ENCODE peak calls at places on chromosomes 6 and 20, in four cellular contexts. Z is left ventricle myocardium inferior, R is adipocyte, H is heart left ventricle. B is an unnamed sample.

GRCh38 chr6:100346828-100347227 is 117.9 kb downstream of the SIM1 start:
- DNase-seq in Z (no peak), R (peak; percentile 73), H (no peak), B (no peak)

GRCh38 chr6:43878127-43878634 is 108.2 kb downstream of the VEGFA start:
- DNase-seq in Z (no peak), R (no peak), H (no peak), B (no peak)

GRCh38 chr6:149075616-149076354 is 241.7 kb upstream of the TAB2 start:
- DNase-seq in Z (no peak), R (peak; percentile 60), H (no peak), B (no peak)

GRCh38 chr6:35054743-35055130 is 86.4 kb downstream of the TCP11 start:
- DNase-seq in Z (no peak), R (no peak), H (peak; percentile 4), B (no peak)

GRCh38 chr6:33683051-33683571 is 28.4 kb downstream of the UQCC2 start:
- DNase-seq in Z (no peak), R (no peak), H (no peak), B (no peak)

GRCh38 chr20:61818746-61819483 is 246.8 kb downstream of the TAF4 start:
- DNase-seq in Z (no peak), R (no peak), H (peak; percentile 11), B (no peak)

GRCh38 chr6:162363757-162364156 is 363.8 kb downstream of the PRKN start:
- DNase-seq in Z (no peak), R (no peak), H (no peak), B (peak; percentile 12)

GRCh38 chr6:82567621-82568020 is 204.0 kb downstream of the TPBG start:
- DNase-seq in Z (no peak), R (no peak), H (no peak), B (no peak)

GRCh38 chr6:114989279-114989964 is 646.6 kb upstream of the HS3ST5 start:
- DNase-seq in Z (no peak), R (no peak), H (no peak), B (no peak)

GRCh38 chr6:104705095-104705707 is 154.5 kb downstream of the HACE1 start:
- DNase-seq in Z (peak; percentile 22), R (no peak), H (peak; percentile 31), B (no peak)

GRCh38 chr6:111985202-111985731 is 68.6 kb upstream of the CCN6 start:
- DNase-seq in Z (no peak), R (peak; percentile 63), H (no peak), B (peak; percentile 96)

GRCh38 chr6:164042212-164042611 is 627.7 kb downstream of the QKI start:
- DNase-seq in Z (no peak), R (no peak), H (no peak), B (no peak)

GRCh38 chr6:14665827-14666724 is 548.5 kb downstream of the CD83 start:
- DNase-seq in Z (no peak), R (peak; percentile 70), H (no peak), B (no peak)

GRCh38 chr6:113903666-113904330 is 46.7 kb downstream of the MARCKS start:
- DNase-seq in Z (peak; percentile 46), R (no peak), H (peak; percentile 58), B (no peak)

GRCh38 chr6:49634811-49635159 is 1.9 kb downstream of the RHAG start:
- DNase-seq in Z (no peak), R (no peak), H (no peak), B (no peak)

GRCh38 chr6:49636368-49637332 is at the start of gene RHAG:
- DNase-seq in Z (no peak), R (no peak), H (no peak), B (no peak)

GRCh38 chr6:49632712-49633111 is 3.9 kb downstream of the RHAG start:
- DNase-seq in Z (no peak), R (no peak), H (no peak), B (no peak)

GRCh38 chr6:49637333-49637698 is 677 bp upstream of the RHAG start:
- DNase-seq in Z (no peak), R (no peak), H (no peak), B (no peak)

DNA sequence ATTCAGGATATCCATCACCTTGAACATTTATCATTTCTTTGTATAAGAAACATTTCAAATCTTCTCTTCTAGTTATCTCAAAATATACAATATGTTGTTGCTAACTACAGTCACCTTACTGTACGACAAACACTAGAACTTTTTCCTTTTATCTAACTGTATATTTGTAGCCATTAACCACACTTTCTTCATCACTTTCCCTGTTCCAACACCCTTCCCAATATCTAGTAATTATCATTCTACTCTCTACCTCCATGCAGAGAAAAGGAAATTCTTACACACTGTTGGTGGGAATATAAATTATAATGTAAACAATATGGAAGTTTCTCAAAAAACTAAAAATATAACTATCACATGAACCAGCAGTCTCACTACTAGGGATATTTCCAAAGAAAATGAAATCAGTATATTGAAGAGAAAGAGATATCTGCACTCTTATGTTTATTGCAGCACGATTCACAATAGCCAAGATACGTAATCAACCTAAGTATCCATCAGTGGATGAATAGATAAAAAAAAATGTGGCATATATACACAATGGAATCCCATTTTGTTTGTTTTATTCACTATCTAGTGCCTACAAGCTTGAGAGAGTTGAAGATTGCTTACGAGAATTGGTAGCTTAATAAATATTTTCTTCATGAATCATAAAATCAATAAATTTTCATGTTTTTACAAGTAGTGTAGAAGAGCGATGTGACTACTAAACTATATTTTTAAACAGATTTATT is 2.4 kb downstream of the RHAG start:
- DNase-seq in Z (no peak), R (no peak), H (no peak), B (no peak)
- H3K27me3 ChIP-seq in Z (peaks cover 7% of the 10 kb centered on the region), R (peaks cover 35% of the 10 kb centered on the region), H (no peaks in the 10 kb centered on the region), B (no peaks in the 10 kb centered on the region)

GRCh38 chr6:144767066-144767465 is 481.9 kb downstream of the UTRN start:
- DNase-seq in Z (no peak), R (no peak), H (no peak), B (no peak)
- H3K27me3 ChIP-seq in Z (no peaks in the 10 kb centered on the region), R (no peaks in the 10 kb centered on the region), H (no peaks in the 10 kb centered on the region), B (no peaks in the 10 kb centered on the region)

GRCh38 chr6:169745405-169745804 is 6.0 kb downstream of the DYNLT2 start:
- DNase-seq in Z (no peak), R (no peak), H (no peak), B (no peak)
- H3K27me3 ChIP-seq in Z (no peaks in the 10 kb centered on the region), R (no peaks in the 10 kb centered on the region), H (no peaks in the 10 kb centered on the region), B (no peaks in the 10 kb centered on the region)

DNA sequence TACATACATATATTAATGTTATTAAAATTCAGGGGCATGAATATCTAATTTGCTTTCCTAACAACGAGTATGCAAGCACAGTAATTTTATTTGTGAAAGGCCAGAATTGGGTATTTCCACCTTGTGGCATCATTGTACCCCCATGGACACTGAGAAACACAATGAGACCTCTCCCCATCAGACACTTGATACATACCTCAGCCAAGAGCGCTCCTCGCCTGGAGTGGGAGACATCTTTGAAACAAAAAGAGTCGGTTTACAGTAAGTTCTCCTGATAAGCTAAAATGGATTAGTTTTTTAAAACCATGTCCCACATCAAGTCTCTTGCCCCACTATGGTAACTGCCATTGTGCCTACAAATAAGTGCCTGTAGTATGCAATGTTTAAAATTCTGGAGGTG is 2.1 kb downstream of the CNR1 start:
- DNase-seq in Z (no peak), R (no peak), H (no peak), B (no peak)
- H3K27me3 ChIP-seq in Z (peaks cover 95% of the 10 kb centered on the region), R (peaks cover 44% of the 10 kb centered on the region), H (peaks cover 27% of the 10 kb centered on the region), B (peaks cover 37% of the 10 kb centered on the region)

GRCh38 chr20:45034436-45034835 is 66.5 kb downstream of the KCNS1 start:
- DNase-seq in Z (no peak), R (no peak), H (no peak), B (no peak)

GRCh38 chr20:45032276-45032675 is 66.0 kb downstream of the STK4 start:
- DNase-seq in Z (no peak), R (no peak), H (no peak), B (no peak)

GRCh38 chr20:45032781-45033180 is 66.5 kb downstream of the STK4 start:
- DNase-seq in Z (no peak), R (no peak), H (no peak), B (no peak)

GRCh38 chr20:45028424-45029136 is 62.3 kb downstream of the STK4 start:
- DNase-seq in Z (no peak), R (no peak), H (no peak), B (no peak)

DNA sequence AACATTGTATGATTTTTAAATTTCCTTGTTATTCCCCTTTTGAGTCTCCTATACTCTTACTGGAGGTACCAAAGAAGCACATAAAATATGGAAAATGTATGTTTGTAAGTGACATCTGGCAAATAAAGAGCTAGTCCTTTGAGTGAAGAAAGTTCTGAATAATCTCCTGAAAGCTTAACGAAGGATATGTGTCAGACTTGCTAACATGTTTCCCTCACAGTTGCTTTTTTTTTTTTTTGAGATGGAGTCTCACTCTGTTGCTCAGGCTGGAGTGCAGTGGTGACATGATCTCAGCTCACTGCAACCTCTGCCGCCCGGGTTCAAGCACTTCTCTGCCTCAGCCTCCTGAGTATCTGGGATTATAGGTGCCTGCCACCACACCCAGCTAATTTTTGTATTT is 63.6 kb downstream of the STK4 start:
- DNase-seq in Z (no peak), R (no peak), H (no peak), B (no peak)
- H3K27me3 ChIP-seq in Z (no peaks in the 10 kb centered on the region), R (no peaks in the 10 kb centered on the region), H (no peaks in the 10 kb centered on the region), B (no peaks in the 10 kb centered on the region)

GRCh38 chr6:98839788-98840361 is 5.5 kb downstream of the POU3F2 start:
- DNase-seq in Z (no peak), R (no peak), H (no peak), B (peak; percentile 60)
- H3K27me3 ChIP-seq in Z (peaks cover 99% of the 10 kb centered on the region), R (peaks cover 91% of the 10 kb centered on the region), H (peaks cover 77% of the 10 kb centered on the region), B (peaks cover 99% of the 10 kb centered on the region)

GRCh38 chr6:5989141-5989723 is 17.5 kb downstream of the NRN1 start:
- DNase-seq in Z (no peak), R (no peak), H (peak; percentile 66), B (no peak)
- H3K27me3 ChIP-seq in Z (peaks cover 83% of the 10 kb centered on the region), R (peaks cover 12% of the 10 kb centered on the region), H (peaks cover 7% of the 10 kb centered on the region), B (peaks cover 43% of the 10 kb centered on the region)

DNA sequence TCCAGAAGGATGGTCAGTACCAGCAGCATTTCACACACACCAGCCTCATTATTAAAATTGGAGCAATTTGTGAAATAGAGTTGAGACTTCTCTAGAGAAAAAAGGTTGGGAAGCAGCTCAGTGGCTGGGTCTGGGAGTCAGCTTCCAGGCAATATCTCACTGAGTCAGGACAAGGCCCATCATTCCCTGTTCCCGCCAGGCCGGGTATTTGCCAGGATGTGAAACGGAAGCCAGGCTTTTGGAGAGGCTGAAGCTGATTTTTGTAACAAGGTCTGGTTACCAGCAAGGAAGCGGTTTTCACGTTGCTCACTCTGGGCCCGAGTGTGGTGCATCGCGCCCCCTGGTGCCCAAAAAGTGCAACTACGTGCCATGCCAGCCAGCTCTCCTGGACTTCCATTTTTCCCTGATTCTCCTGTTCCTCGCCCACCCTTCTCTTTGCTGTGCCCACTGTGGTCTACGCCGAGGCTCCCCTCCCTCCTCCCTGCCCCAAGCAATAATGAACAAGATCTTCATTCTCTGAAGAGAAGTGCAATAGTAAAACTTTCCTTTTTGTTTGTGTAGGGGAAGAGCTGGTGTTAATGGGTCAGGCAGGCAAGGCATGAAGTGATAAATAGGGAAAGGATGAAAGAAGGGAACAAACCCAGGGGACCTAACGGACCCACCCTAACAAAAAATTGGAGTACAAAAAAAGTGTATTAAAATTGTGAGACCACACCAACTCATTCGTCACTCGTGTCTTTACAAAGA is 67.1 kb downstream of the ZBTB2 start:
- DNase-seq in Z (peak; percentile 77), R (peak; percentile 91), H (peak; percentile 83), B (peak; percentile 91)
- H3K27me3 ChIP-seq in Z (peaks cover 12% of the 10 kb centered on the region), R (no peaks in the 10 kb centered on the region), H (no peaks in the 10 kb centered on the region), B (peaks cover 4% of the 10 kb centered on the region)